ENCODE peak calls at places on chromosomes 6 and 20, in four cellular contexts. O, M, J and U are unnamed samples.
A peak's percentile ranks its signal among the peaks of the same experiment; 100 is the strongest.

GRCh38 chr6:18154507-18155272 is at the start of gene TPMT:
- DNase-seq in O (no peak), M (no peak), J (no peak), U (no peak)

GRCh38 chr6:28489366-28490190 is 26.0 kb downstream of the GPX6 start:
- DNase-seq in O (peak; percentile 67), M (peak; percentile 2), J (peak; percentile 20), U (peak; percentile 64)

GRCh38 chr6:133595076-133595868 is 293.6 kb upstream of the TCF21 start:
- DNase-seq in O (peak; percentile 82), M (no peak), J (no peak), U (no peak)

GRCh38 chr6:25142506-25142905 is 136.7 kb upstream of the CARMIL1 start:
- DNase-seq in O (peak; percentile 3), M (no peak), J (no peak), U (no peak)

GRCh38 chr20:41001497-41001896 is 27.1 kb upstream of the TOP1 start:
- DNase-seq in O (no peak), M (no peak), J (no peak), U (no peak)

GRCh38 chr6:126631343-126631742 is 291.4 kb downstream of the CENPW start:
- DNase-seq in O (peak; percentile 78), M (no peak), J (no peak), U (peak; percentile 32)

GRCh38 chr20:4780245-4780644 is 58.5 kb downstream of the PRND start:
- DNase-seq in O (no peak), M (no peak), J (no peak), U (no peak)

GRCh38 chr6:131281471-131282270 is 146.4 kb downstream of the AKAP7 start:
- DNase-seq in O (peak; percentile 30), M (peak; percentile 24), J (peak; percentile 19), U (no peak)

GRCh38 chr6:92125681-92126080 is 1293.7 kb downstream of the EPHA7 start:
- DNase-seq in O (no peak), M (no peak), J (no peak), U (no peak)

GRCh38 chr6:106972500-106972899 is 2.0 kb downstream of the CD24 start:
- DNase-seq in O (no peak), M (no peak), J (no peak), U (peak; percentile 37)

GRCh38 chr6:151391471-151392428 is at the start of gene ZBTB2:
- DNase-seq in O (peak; percentile 71), M (peak; percentile 53), J (peak; percentile 67), U (peak; percentile 84)

GRCh38 chr20:50681359-50682064 is 9.8 kb downstream of the RIPOR3 start:
- DNase-seq in O (no peak), M (no peak), J (no peak), U (no peak)

GRCh38 chr20:11484479-11484878 is 433.2 kb upstream of the BTBD3 start:
- DNase-seq in O (no peak), M (no peak), J (no peak), U (no peak)

GRCh38 chr6:158018851-158019361 is 37.2 kb downstream of the SYNJ2 start:
- DNase-seq in O (peak; percentile 52), M (no peak), J (peak; percentile 12), U (no peak)

GRCh38 chr6:7129784-7130569 is 22.2 kb downstream of the RREB1 start:
- DNase-seq in O (peak; percentile 70), M (no peak), J (no peak), U (no peak)